ENCODE peak calls at places on chromosomes 5 and 9, in nine cellular contexts. One of them, this sample, is unnamed. For H3K36me3, the result is how much of the 10 kb centered on the place peaks cover.

GRCh38 chr9:132585954-132586829 is 3.8 kb downstream of the BARHL1 start:
- DNase-seq in fibroblast of lung: no peak
- DNase-seq in psoas muscle: no peak
- DNase-seq in MM.1S: no peak
- DNase-seq in endodermal cell: peak
- DNase-seq in cardiac muscle cell: no peak
- DNase-seq in mesendoderm: no peak
- DNase-seq in tibial artery: no peak
- DNase-seq in neural progenitor cell: peak
- DNase-seq in this sample: no peak

GRCh38 chr5:133781446-133781845 is 169.1 kb upstream of the FSTL4 start:
- DNase-seq in fibroblast of lung: no peak
- DNase-seq in psoas muscle: no peak
- DNase-seq in MM.1S: no peak
- DNase-seq in endodermal cell: peak
- DNase-seq in cardiac muscle cell: no peak
- DNase-seq in mesendoderm: no peak
- DNase-seq in tibial artery: no peak
- DNase-seq in neural progenitor cell: no peak
- DNase-seq in this sample: no peak

GRCh38 chr5:90645024-90645610 is 86.5 kb downstream of the ADGRV1 start:
- DNase-seq in fibroblast of lung: no peak
- DNase-seq in psoas muscle: no peak
- DNase-seq in MM.1S: no peak
- DNase-seq in endodermal cell: peak
- DNase-seq in cardiac muscle cell: no peak
- DNase-seq in mesendoderm: peak
- DNase-seq in tibial artery: no peak
- DNase-seq in neural progenitor cell: no peak
- DNase-seq in this sample: no peak

GRCh38 chr9:21681641-21682040 is 120.8 kb upstream of the MTAP start:
- DNase-seq in fibroblast of lung: peak
- DNase-seq in psoas muscle: no peak
- DNase-seq in MM.1S: no peak
- DNase-seq in endodermal cell: no peak
- DNase-seq in cardiac muscle cell: peak
- DNase-seq in mesendoderm: no peak
- DNase-seq in tibial artery: no peak
- DNase-seq in neural progenitor cell: no peak
- DNase-seq in this sample: no peak

GRCh38 chr9:131965101-131965500 is 114.6 kb downstream of the MED27 start:
- DNase-seq in fibroblast of lung: no peak
- DNase-seq in psoas muscle: no peak
- DNase-seq in MM.1S: no peak
- DNase-seq in endodermal cell: no peak
- DNase-seq in cardiac muscle cell: no peak
- DNase-seq in mesendoderm: no peak
- DNase-seq in tibial artery: no peak
- DNase-seq in neural progenitor cell: peak
- DNase-seq in this sample: no peak

GRCh38 chr5:158022844-158023243 is 163.9 kb upstream of the CLINT1 start:
- DNase-seq in fibroblast of lung: no peak
- DNase-seq in psoas muscle: no peak
- DNase-seq in MM.1S: no peak
- DNase-seq in endodermal cell: no peak
- DNase-seq in cardiac muscle cell: no peak
- DNase-seq in mesendoderm: no peak
- DNase-seq in tibial artery: no peak
- DNase-seq in neural progenitor cell: no peak
- DNase-seq in this sample: no peak

GRCh38 chr9:132837501-132838268 is 40.4 kb downstream of the AK8 start:
- DNase-seq in fibroblast of lung: no peak
- DNase-seq in psoas muscle: no peak
- DNase-seq in MM.1S: no peak
- DNase-seq in endodermal cell: no peak
- DNase-seq in cardiac muscle cell: no peak
- DNase-seq in mesendoderm: no peak
- DNase-seq in tibial artery: peak
- DNase-seq in neural progenitor cell: no peak
- DNase-seq in this sample: no peak

GRCh38 chr5:6321078-6321477 is 57.3 kb downstream of the MED10 start:
- DNase-seq in fibroblast of lung: no peak
- DNase-seq in psoas muscle: no peak
- DNase-seq in MM.1S: no peak
- DNase-seq in endodermal cell: no peak
- DNase-seq in cardiac muscle cell: no peak
- DNase-seq in mesendoderm: no peak
- DNase-seq in tibial artery: no peak
- DNase-seq in neural progenitor cell: no peak
- DNase-seq in this sample: no peak

GRCh38 chr5:89097103-89097502 is 214.1 kb upstream of the MEF2C start:
- DNase-seq in fibroblast of lung: no peak
- DNase-seq in psoas muscle: no peak
- DNase-seq in MM.1S: no peak
- DNase-seq in endodermal cell: no peak
- DNase-seq in cardiac muscle cell: no peak
- DNase-seq in mesendoderm: no peak
- DNase-seq in tibial artery: no peak
- DNase-seq in neural progenitor cell: no peak
- DNase-seq in this sample: no peak

GRCh38 chr5:141958773-141959172 is 771 bp upstream of the PCDH12 start:
- DNase-seq in fibroblast of lung: no peak
- DNase-seq in psoas muscle: peak
- DNase-seq in MM.1S: no peak
- DNase-seq in endodermal cell: no peak
- DNase-seq in cardiac muscle cell: peak
- DNase-seq in mesendoderm: no peak
- DNase-seq in tibial artery: no peak
- DNase-seq in neural progenitor cell: no peak
- DNase-seq in this sample: no peak

GRCh38 chr9:123349691-123350480 is 6.1 kb upstream of the CRB2 start:
- DNase-seq in fibroblast of lung: peak
- DNase-seq in psoas muscle: no peak
- DNase-seq in MM.1S: peak
- DNase-seq in endodermal cell: peak
- DNase-seq in cardiac muscle cell: peak
- DNase-seq in mesendoderm: peak
- DNase-seq in tibial artery: no peak
- DNase-seq in neural progenitor cell: peak
- DNase-seq in this sample: no peak

GRCh38 chr5:169423580-169424278 is 122.8 kb upstream of the SLIT3 start:
- DNase-seq in fibroblast of lung: no peak
- DNase-seq in psoas muscle: no peak
- DNase-seq in MM.1S: no peak
- DNase-seq in endodermal cell: no peak
- DNase-seq in cardiac muscle cell: no peak
- DNase-seq in mesendoderm: no peak
- DNase-seq in tibial artery: no peak
- DNase-seq in neural progenitor cell: no peak
- DNase-seq in this sample: no peak

GRCh38 chr5:151039665-151040064 is 19.3 kb downstream of the GPX3 start:
- DNase-seq in fibroblast of lung: no peak
- DNase-seq in psoas muscle: peak
- DNase-seq in MM.1S: no peak
- DNase-seq in endodermal cell: no peak
- DNase-seq in cardiac muscle cell: no peak
- DNase-seq in mesendoderm: no peak
- DNase-seq in tibial artery: no peak
- DNase-seq in neural progenitor cell: no peak
- DNase-seq in this sample: peak
- H3K36me3 ChIP-seq in fibroblast of lung: under half
- H3K36me3 ChIP-seq in psoas muscle: half or more
- H3K36me3 ChIP-seq in MM.1S: under half
- H3K36me3 ChIP-seq in endodermal cell: under half
- H3K36me3 ChIP-seq in cardiac muscle cell: under half
- H3K36me3 ChIP-seq in mesendoderm: under half
- H3K36me3 ChIP-seq in tibial artery: under half
- H3K36me3 ChIP-seq in neural progenitor cell: under half
- H3K36me3 ChIP-seq in this sample: half or more

GRCh38 chr9:19807182-19807892 is 18.5 kb upstream of the SLC24A2 start:
- DNase-seq in fibroblast of lung: no peak
- DNase-seq in psoas muscle: no peak
- DNase-seq in MM.1S: peak
- DNase-seq in endodermal cell: no peak
- DNase-seq in cardiac muscle cell: no peak
- DNase-seq in mesendoderm: no peak
- DNase-seq in tibial artery: no peak
- DNase-seq in neural progenitor cell: no peak
- DNase-seq in this sample: no peak

GRCh38 chr9:19809422-19810269 is 20.8 kb upstream of the SLC24A2 start:
- DNase-seq in fibroblast of lung: no peak
- DNase-seq in psoas muscle: no peak
- DNase-seq in MM.1S: no peak
- DNase-seq in endodermal cell: no peak
- DNase-seq in cardiac muscle cell: no peak
- DNase-seq in mesendoderm: no peak
- DNase-seq in tibial artery: no peak
- DNase-seq in neural progenitor cell: no peak
- DNase-seq in this sample: no peak

GRCh38 chr9:19799784-19800183 is 10.9 kb upstream of the SLC24A2 start:
- DNase-seq in fibroblast of lung: no peak
- DNase-seq in psoas muscle: no peak
- DNase-seq in MM.1S: no peak
- DNase-seq in endodermal cell: peak
- DNase-seq in cardiac muscle cell: no peak
- DNase-seq in mesendoderm: peak
- DNase-seq in tibial artery: no peak
- DNase-seq in neural progenitor cell: peak
- DNase-seq in this sample: no peak

GRCh38 chr9:19800884-19801283 is 12.0 kb upstream of the SLC24A2 start:
- DNase-seq in fibroblast of lung: no peak
- DNase-seq in psoas muscle: no peak
- DNase-seq in MM.1S: no peak
- DNase-seq in endodermal cell: no peak
- DNase-seq in cardiac muscle cell: no peak
- DNase-seq in mesendoderm: no peak
- DNase-seq in tibial artery: no peak
- DNase-seq in neural progenitor cell: no peak
- DNase-seq in this sample: no peak

GRCh38 chr9:19804431-19804830 is 15.6 kb upstream of the SLC24A2 start:
- DNase-seq in fibroblast of lung: no peak
- DNase-seq in psoas muscle: no peak
- DNase-seq in MM.1S: no peak
- DNase-seq in endodermal cell: no peak
- DNase-seq in cardiac muscle cell: no peak
- DNase-seq in mesendoderm: no peak
- DNase-seq in tibial artery: no peak
- DNase-seq in neural progenitor cell: no peak
- DNase-seq in this sample: no peak
- H3K4me3 ChIP-seq in fibroblast of lung: no peak
- H3K4me3 ChIP-seq in psoas muscle: no peak
- H3K4me3 ChIP-seq in MM.1S: no peak
- H3K4me3 ChIP-seq in endodermal cell: no peak
- H3K4me3 ChIP-seq in cardiac muscle cell: no peak
- H3K4me3 ChIP-seq in mesendoderm: no peak
- H3K4me3 ChIP-seq in tibial artery: no peak
- H3K4me3 ChIP-seq in neural progenitor cell: no peak
- H3K4me3 ChIP-seq in this sample: no peak

GRCh38 chr9:36937951-36938350 is 96.1 kb downstream of the PAX5 start:
- DNase-seq in fibroblast of lung: no peak
- DNase-seq in psoas muscle: no peak
- DNase-seq in MM.1S: no peak
- DNase-seq in endodermal cell: no peak
- DNase-seq in cardiac muscle cell: no peak
- DNase-seq in mesendoderm: no peak
- DNase-seq in tibial artery: no peak
- DNase-seq in neural progenitor cell: no peak
- DNase-seq in this sample: no peak
- H3K36me3 ChIP-seq in fibroblast of lung: under half
- H3K36me3 ChIP-seq in psoas muscle: under half
- H3K36me3 ChIP-seq in MM.1S: under half
- H3K36me3 ChIP-seq in endodermal cell: under half
- H3K36me3 ChIP-seq in cardiac muscle cell: under half
- H3K36me3 ChIP-seq in mesendoderm: under half
- H3K36me3 ChIP-seq in tibial artery: under half
- H3K36me3 ChIP-seq in neural progenitor cell: under half
- H3K36me3 ChIP-seq in this sample: under half

GRCh38 chr9:114674076-114674797 is 7.8 kb downstream of the TEX48 start:
- DNase-seq in fibroblast of lung: no peak
- DNase-seq in psoas muscle: no peak
- DNase-seq in MM.1S: no peak
- DNase-seq in endodermal cell: no peak
- DNase-seq in cardiac muscle cell: no peak
- DNase-seq in mesendoderm: peak
- DNase-seq in tibial artery: no peak
- DNase-seq in neural progenitor cell: no peak
- DNase-seq in this sample: no peak
- H3K4me3 ChIP-seq in fibroblast of lung: no peak
- H3K4me3 ChIP-seq in psoas muscle: no peak
- H3K4me3 ChIP-seq in MM.1S: no peak
- H3K4me3 ChIP-seq in endodermal cell: no peak
- H3K4me3 ChIP-seq in cardiac muscle cell: no peak
- H3K4me3 ChIP-seq in mesendoderm: no peak
- H3K4me3 ChIP-seq in tibial artery: no peak
- H3K4me3 ChIP-seq in neural progenitor cell: no peak
- H3K4me3 ChIP-seq in this sample: no peak

GRCh38 chr5:66516535-66516934 is 79.7 kb upstream of the MAST4 start:
- DNase-seq in fibroblast of lung: no peak
- DNase-seq in psoas muscle: no peak
- DNase-seq in MM.1S: no peak
- DNase-seq in endodermal cell: no peak
- DNase-seq in cardiac muscle cell: no peak
- DNase-seq in mesendoderm: no peak
- DNase-seq in tibial artery: no peak
- DNase-seq in neural progenitor cell: no peak
- DNase-seq in this sample: no peak

GRCh38 chr5:66517361-66517760 is 78.8 kb upstream of the MAST4 start:
- DNase-seq in fibroblast of lung: no peak
- DNase-seq in psoas muscle: no peak
- DNase-seq in MM.1S: no peak
- DNase-seq in endodermal cell: no peak
- DNase-seq in cardiac muscle cell: no peak
- DNase-seq in mesendoderm: no peak
- DNase-seq in tibial artery: no peak
- DNase-seq in neural progenitor cell: no peak
- DNase-seq in this sample: no peak

GRCh38 chr5:66511491-66511890 is 84.7 kb upstream of the MAST4 start:
- DNase-seq in fibroblast of lung: no peak
- DNase-seq in psoas muscle: no peak
- DNase-seq in MM.1S: no peak
- DNase-seq in endodermal cell: no peak
- DNase-seq in cardiac muscle cell: peak
- DNase-seq in mesendoderm: no peak
- DNase-seq in tibial artery: no peak
- DNase-seq in neural progenitor cell: no peak
- DNase-seq in this sample: no peak

GRCh38 chr5:66515209-66515608 is 81.0 kb upstream of the MAST4 start:
- DNase-seq in fibroblast of lung: no peak
- DNase-seq in psoas muscle: no peak
- DNase-seq in MM.1S: no peak
- DNase-seq in endodermal cell: no peak
- DNase-seq in cardiac muscle cell: no peak
- DNase-seq in mesendoderm: no peak
- DNase-seq in tibial artery: no peak
- DNase-seq in neural progenitor cell: no peak
- DNase-seq in this sample: no peak

GRCh38 chr5:66513130-66513529 is 83.1 kb upstream of the MAST4 start:
- DNase-seq in fibroblast of lung: no peak
- DNase-seq in psoas muscle: no peak
- DNase-seq in MM.1S: no peak
- DNase-seq in endodermal cell: no peak
- DNase-seq in cardiac muscle cell: no peak
- DNase-seq in mesendoderm: no peak
- DNase-seq in tibial artery: no peak
- DNase-seq in neural progenitor cell: no peak
- DNase-seq in this sample: no peak
- H3K36me3 ChIP-seq in fibroblast of lung: under half
- H3K36me3 ChIP-seq in psoas muscle: under half
- H3K36me3 ChIP-seq in MM.1S: under half
- H3K36me3 ChIP-seq in endodermal cell: under half
- H3K36me3 ChIP-seq in cardiac muscle cell: under half
- H3K36me3 ChIP-seq in mesendoderm: under half
- H3K36me3 ChIP-seq in tibial artery: under half
- H3K36me3 ChIP-seq in neural progenitor cell: under half
- H3K36me3 ChIP-seq in this sample: under half